ENCODE peak calls at places on chromosomes 16 and 17, in seven cellular contexts. W is Panc1, X is HCT116, V is GM12878, Z is HepG2, U is K562, B is H1. Q is an unnamed sample.

GRCh38 chr17:50638851-50639767 is 4.4 kb downstream of the ABCC3 start:
- DNase-seq in W (peak), X (peak), V (no peak), Z (peak), U (no peak), B (no peak), Q (peak)

GRCh38 chr16:88904676-88905365 is 38.4 kb upstream of the PABPN1L start:
- DNase-seq in W (no peak), X (no peak), V (no peak), Z (no peak), U (no peak), B (no peak), Q (no peak)

GRCh38 chr16:6492742-6493141 is 839.9 kb upstream of the RBFOX1 start:
- DNase-seq in W (no peak), X (no peak), V (no peak), Z (no peak), U (no peak), B (no peak), Q (no peak)

GRCh38 chr17:48478224-48479013 is 48.4 kb upstream of the SKAP1 start:
- DNase-seq in W (no peak), X (no peak), V (peak), Z (no peak), U (peak), B (no peak), Q (no peak)

GRCh38 chr16:35102780-35103403 is 1643.5 kb downstream of the TP53TG3F start:
- DNase-seq in W (peak), X (no peak), V (no peak), Z (peak), U (peak), B (no peak), Q (peak)

GRCh38 chr16:28882476-28883180 is 4.3 kb downstream of the ATP2A1 start:
- DNase-seq in W (no peak), X (no peak), V (no peak), Z (no peak), U (no peak), B (no peak), Q (no peak)

GRCh38 chr17:74530751-74531150 is 524 bp downstream of the CD300LB start:
- DNase-seq in W (no peak), X (no peak), V (no peak), Z (no peak), U (no peak), B (no peak), Q (no peak)

GRCh38 chr16:1296688-1297412 is 12.6 kb upstream of the UBE2I start:
- DNase-seq in W (peak), X (peak), V (no peak), Z (peak), U (no peak), B (no peak), Q (no peak)

GRCh38 chr17:7544911-7545310 is 3.9 kb upstream of the TNFSF12 start:
- DNase-seq in W (no peak), X (no peak), V (no peak), Z (no peak), U (no peak), B (no peak), Q (no peak)

GRCh38 chr16:56852401-56852730 is 12.6 kb upstream of the SLC12A3 start:
- DNase-seq in W (no peak), X (no peak), V (no peak), Z (no peak), U (no peak), B (no peak), Q (no peak)

GRCh38 chr16:30637952-30638351 is 12.8 kb upstream of the PRR14 start:
- DNase-seq in W (peak), X (peak), V (no peak), Z (peak), U (peak), B (no peak), Q (peak)

GRCh38 chr17:4536742-4537411 is 18.3 kb downstream of the MYBBP1A start:
- DNase-seq in W (no peak), X (no peak), V (no peak), Z (no peak), U (no peak), B (no peak), Q (no peak)

GRCh38 chr17:67891481-67892119 is 66.3 kb downstream of the BPTF start:
- DNase-seq in W (no peak), X (peak), V (no peak), Z (no peak), U (no peak), B (no peak), Q (peak)

GRCh38 chr17:80443916-80444708 is 29.1 kb downstream of the ENDOV start:
- DNase-seq in W (no peak), X (no peak), V (no peak), Z (no peak), U (no peak), B (no peak), Q (peak)

GRCh38 chr17:44122825-44123355 is 551 bp downstream of the HDAC5 start:
- DNase-seq in W (no peak), X (no peak), V (no peak), Z (no peak), U (no peak), B (no peak), Q (no peak)

GRCh38 chr17:28951428-28951990 is at the start of gene PHF12:
- DNase-seq in W (peak), X (peak), V (peak), Z (peak), U (peak), B (peak), Q (peak)

GRCh38 chr17:28954886-28955285 is 3.6 kb upstream of the PHF12 start:
- DNase-seq in W (no peak), X (no peak), V (no peak), Z (no peak), U (no peak), B (no peak), Q (no peak)

GRCh38 chr17:28955408-28955807 is 4.1 kb upstream of the PHF12 start:
- DNase-seq in W (no peak), X (no peak), V (no peak), Z (no peak), U (no peak), B (no peak), Q (no peak)

GRCh38 chr17:28951991-28952975 is 965 bp upstream of the PHF12 start:
- DNase-seq in W (peak), X (peak), V (peak), Z (peak), U (peak), B (peak), Q (peak)

DNA sequence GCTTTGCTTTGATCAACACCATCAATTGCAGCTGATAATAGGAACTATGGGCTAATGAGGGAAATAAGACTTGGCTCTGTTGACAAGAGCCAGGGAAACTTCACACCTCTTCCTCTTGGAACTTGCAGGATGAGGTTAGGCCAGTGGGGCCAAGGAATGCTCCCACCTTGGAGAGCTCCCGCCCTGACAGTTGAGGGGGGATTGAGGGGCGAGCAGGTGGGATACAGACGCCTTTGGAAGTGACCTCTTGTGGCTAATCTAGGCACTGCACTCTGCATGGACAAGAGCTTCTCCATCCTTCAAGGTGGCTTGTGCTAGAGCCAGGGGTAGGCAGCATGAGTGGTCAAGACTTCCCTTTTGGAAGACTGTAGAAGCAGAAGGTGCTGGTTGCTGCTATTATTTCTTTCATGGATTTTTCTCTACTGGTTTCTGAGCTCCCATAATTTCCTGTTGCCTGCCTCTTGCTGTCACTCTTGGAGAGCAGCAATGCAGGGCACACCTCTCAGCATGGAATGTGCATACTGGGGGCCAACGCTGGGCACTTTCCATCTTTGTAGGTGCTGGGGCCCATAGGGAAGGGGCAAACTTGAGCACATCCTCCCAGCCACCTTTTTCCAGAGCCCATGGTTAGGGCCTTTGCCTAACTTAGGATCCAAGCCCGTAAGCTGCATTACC is 2.3 kb upstream of the PHF12 start:
- DNase-seq in W (peak), X (peak), V (no peak), Z (peak), U (peak), B (peak), Q (peak)
- TF ChIP-seq SIN3A in W (no peak), X (no peak), V (no peak), Z (no peak), U (no peak), B (peak), Q (peak)

GRCh38 chr17:72579990-72580320 is 459.1 kb downstream of the SOX9 start:
- DNase-seq in W (no peak), X (no peak), V (no peak), Z (no peak), U (no peak), B (no peak), Q (no peak)

GRCh38 chr17:72575542-72576233 is 454.9 kb downstream of the SOX9 start:
- DNase-seq in W (no peak), X (no peak), V (no peak), Z (peak), U (no peak), B (no peak), Q (no peak)

GRCh38 chr17:72578817-72579470 is 458.1 kb downstream of the SOX9 start:
- DNase-seq in W (no peak), X (no peak), V (no peak), Z (peak), U (no peak), B (no peak), Q (no peak)

GRCh38 chr17:72576289-72576759 is 455.5 kb downstream of the SOX9 start:
- DNase-seq in W (no peak), X (no peak), V (no peak), Z (peak), U (no peak), B (no peak), Q (no peak)

DNA sequence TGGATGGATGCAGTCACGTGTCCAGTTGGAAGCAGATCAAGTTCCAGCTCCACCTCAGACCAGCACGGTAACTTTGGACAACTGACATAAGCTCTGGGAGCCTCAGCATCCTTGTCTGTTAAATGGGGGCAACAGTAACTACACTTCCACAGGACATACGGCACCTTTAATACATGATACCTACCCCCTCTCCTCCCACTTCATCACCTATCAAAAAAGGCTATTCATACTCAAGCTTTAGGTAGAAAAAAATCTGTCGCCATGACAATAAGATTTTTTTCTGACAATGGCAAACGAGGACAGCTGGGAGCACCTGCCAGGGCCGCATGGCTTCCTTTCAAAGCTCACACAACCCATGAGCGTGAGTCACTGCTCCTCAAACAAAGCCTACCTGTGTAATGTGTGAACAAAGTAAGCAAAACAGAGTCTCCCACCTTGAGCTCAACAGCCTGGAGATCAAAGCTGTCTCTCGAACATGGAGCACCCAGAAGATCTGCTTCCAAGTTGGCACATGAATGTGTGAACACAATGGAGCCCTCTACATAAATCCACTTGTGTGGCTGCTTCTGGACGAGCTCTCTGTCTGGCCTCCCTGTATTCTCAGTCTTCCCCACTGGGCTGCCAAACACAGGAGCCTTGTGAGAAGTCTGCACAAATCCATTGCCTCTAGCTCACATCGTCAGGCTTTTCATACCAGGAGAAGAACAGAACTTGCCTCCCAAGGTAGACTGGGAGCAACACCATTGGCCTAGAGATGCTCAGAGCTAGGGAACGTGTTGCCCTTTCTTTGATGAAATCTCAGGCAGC is 459.7 kb downstream of the SOX9 start:
- DNase-seq in W (no peak), X (no peak), V (no peak), Z (peak), U (no peak), B (no peak), Q (no peak)
- TF ChIP-seq SIN3A in W (no peak), X (peak), V (no peak), Z (peak), U (no peak), B (no peak), Q (no peak)

GRCh38 chr17:29760279-29760721 is 137.6 kb upstream of the CORO6 start:
- DNase-seq in W (no peak), X (no peak), V (peak), Z (no peak), U (no peak), B (no peak), Q (no peak)
- TF ChIP-seq SIN3A in W (no peak), X (no peak), V (no peak), Z (no peak), U (no peak), B (no peak), Q (no peak)

DNA sequence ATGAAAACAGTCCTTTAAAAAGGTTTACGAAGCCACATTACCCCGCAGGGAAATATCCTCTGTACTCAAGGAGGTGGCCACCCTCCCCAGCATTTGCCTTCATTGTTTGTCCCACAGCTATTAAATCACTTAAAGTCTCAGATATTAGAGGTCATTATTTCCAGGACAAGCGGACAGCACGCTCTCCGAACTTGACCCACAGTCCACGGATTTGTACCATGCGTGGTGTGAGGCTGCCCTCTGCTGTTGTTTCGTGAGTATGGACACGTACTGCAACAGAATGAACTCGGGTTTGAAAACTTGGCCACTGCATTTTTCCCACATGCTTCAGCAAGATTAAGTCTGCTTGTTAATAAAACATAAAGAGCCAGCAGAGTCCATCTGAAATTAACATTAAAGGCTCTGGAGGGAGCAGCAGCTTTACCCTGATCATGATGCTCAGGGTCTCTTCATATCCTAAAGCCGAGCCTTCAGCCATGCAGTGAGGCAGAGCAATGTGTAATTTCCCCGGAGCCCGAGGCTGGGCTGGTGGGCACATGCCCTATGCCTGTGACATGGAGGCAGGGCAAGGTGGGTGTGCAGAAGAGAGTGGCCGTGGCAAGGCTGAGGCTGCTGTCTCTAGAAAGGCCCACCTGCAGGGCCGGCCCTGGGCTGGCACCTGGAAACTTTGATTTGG is 19.7 kb downstream of the MEAK7 start:
- DNase-seq in W (no peak), X (peak), V (no peak), Z (peak), U (peak), B (no peak), Q (peak)
- TF ChIP-seq SIN3A in W (no peak), X (no peak), V (no peak), Z (no peak), U (no peak), B (no peak), Q (no peak)

DNA sequence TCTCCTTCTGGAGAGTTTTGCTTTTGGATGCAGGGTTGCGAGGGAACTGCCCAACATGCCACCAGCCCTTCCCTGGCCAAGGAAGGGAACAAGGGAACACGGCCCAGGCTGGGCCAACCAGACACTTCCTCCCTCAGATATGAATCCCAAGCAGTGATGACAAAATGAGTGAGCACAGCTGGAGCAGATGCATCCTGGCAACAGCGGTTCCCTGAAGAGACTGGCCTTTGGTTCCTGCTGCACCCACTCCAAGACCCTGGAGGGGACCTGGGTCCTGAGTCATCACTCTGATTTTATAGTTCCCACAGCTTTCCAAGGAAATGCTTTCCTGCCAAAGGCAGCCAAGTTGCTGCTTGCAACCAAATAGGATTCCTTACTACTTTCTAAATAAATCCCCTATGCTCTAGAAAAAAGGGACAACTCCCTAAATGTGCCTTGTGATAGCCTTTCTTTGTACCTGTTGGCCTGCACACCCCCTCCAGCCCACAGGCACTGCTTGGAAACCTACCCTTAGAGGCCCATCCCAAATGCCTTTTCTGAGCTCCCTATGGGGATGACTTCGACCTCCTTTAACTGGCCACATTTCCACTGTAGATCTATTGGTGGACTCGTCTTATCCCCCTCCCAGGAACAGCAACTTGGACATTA is 5.3 kb downstream of the ST3GAL2 start:
- DNase-seq in W (no peak), X (no peak), V (no peak), Z (no peak), U (no peak), B (no peak), Q (peak)
- TF ChIP-seq SIN3A in W (no peak), X (no peak), V (no peak), Z (no peak), U (no peak), B (no peak), Q (peak)

Q was measured in SK-N-SH.